ENCODE peak calls at places on chromosomes 4 and X, in five cellular contexts. A is RWPE2, C is left ventricle myocardium inferior, G is endothelial cell of umbilical vein, K is right atrium auricular region. X is an unnamed sample. For H3K4me1, the result is how much of the 10 kb centered on the place peaks cover.

GRCh38 chr4:142845293-142846070 is 619 bp downstream of the INPP4B start:
- DNase-seq in A (peak), K (no peak), G (peak), C (peak), X (peak)

GRCh38 chr4:184275766-184276165 is 58.1 kb upstream of the ENPP6 start:
- DNase-seq in K (no peak), A (no peak), G (no peak), C (no peak), X (no peak)

GRCh38 chr4:8689741-8690140 is 97.2 kb downstream of the CPZ start:
- DNase-seq in K (no peak), A (no peak), G (no peak), C (no peak), X (no peak)

GRCh38 chr4:7564242-7564641 is 129.5 kb upstream of the PSAPL1 start:
- DNase-seq in C (no peak), K (no peak), A (no peak), G (no peak), X (no peak)

GRCh38 chr4:54229631-54230478 is 762 bp downstream of the PDGFRA start:
- DNase-seq in A (peak), C (no peak), K (no peak), G (no peak), X (no peak)

GRCh38 chrX:65948103-65948502 is 91.8 kb downstream of the VSIG4 start:
- DNase-seq in K (no peak), C (no peak), G (no peak), A (no peak), X (no peak)

GRCh38 chr4:46389301-46389761 is 597 bp downstream of the GABRA2 start:
- DNase-seq in K (no peak), G (no peak), A (no peak), C (no peak), X (no peak)

GRCh38 chrX:13939741-13940597 is 89.7 kb downstream of the GEMIN8 start:
- DNase-seq in G (no peak), C (no peak), A (no peak), K (no peak), X (no peak)

GRCh38 chr4:13536607-13537006 is 7.7 kb downstream of the NKX3-2 start:
- DNase-seq in A (no peak), G (no peak), K (no peak), C (no peak), X (no peak)

GRCh38 chrX:267771-268261 is 13.4 kb upstream of the PLCXD1 start:
- DNase-seq in G (no peak), K (peak), A (peak), C (peak), X (peak)

GRCh38 chr4:163249042-163249441 is 82.4 kb upstream of the NAF1 start:
- DNase-seq in G (no peak), C (no peak), A (no peak), K (no peak), X (no peak)

GRCh38 chrX:100864967-100865366 is 9.2 kb downstream of the NOX1 start:
- DNase-seq in A (no peak), G (peak), C (no peak), K (no peak), X (peak)

GRCh38 chrX:119541188-119541587 is 24.0 kb downstream of the STEEP1 start:
- DNase-seq in A (no peak), G (peak), K (no peak), C (no peak), X (no peak)

GRCh38 chr4:7813674-7814073 is 126.0 kb downstream of the AFAP1 start:
- DNase-seq in A (no peak), G (peak), C (no peak), K (no peak), X (no peak)

GRCh38 chr4:99815597-99816011 is 1.0 kb upstream of the DAPP1 start:
- DNase-seq in A (peak), C (no peak), K (no peak), G (no peak), X (no peak)

GRCh38 chrX:78130396-78130795 is 9.1 kb downstream of the TAF9B start:
- DNase-seq in A (no peak), G (no peak), C (no peak), K (no peak), X (no peak)
- H3K4me1 ChIP-seq in A (under half), G (under half), C (under half), K (under half), X (under half)

GRCh38 chr4:137213372-137214173 is 318.7 kb downstream of the PCDH18 start:
- DNase-seq in K (no peak), C (no peak), G (no peak), A (no peak), X (no peak)

GRCh38 chr4:137212601-137213000 is 319.7 kb downstream of the PCDH18 start:
- DNase-seq in C (no peak), G (no peak), A (no peak), K (no peak), X (no peak)
- H3K27ac ChIP-seq in C (no peak), G (no peak), A (no peak), K (no peak), X (no peak)

DNA sequence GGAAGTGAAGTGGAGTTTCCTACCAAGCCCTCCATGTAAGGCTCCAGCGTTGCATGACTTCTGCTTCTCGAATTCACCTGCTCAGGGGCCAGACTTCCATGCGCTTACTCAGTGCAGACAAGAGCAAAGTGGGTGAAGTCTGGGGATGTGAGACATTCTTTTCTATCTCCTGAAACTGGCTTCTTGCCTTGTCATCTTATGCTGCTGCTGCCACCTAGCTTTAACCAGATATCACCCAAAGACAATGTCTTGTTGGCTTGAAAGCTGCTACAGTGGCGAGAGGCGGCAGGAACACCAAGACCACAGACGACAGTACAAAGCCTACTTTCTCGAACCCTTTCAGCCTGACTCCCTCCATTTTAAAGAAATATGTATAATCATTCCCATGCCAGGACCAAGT is 103.6 kb upstream of the ADGRG2 start:
- DNase-seq in A (no peak), C (no peak), G (no peak), K (no peak), X (no peak)
- TF ChIP-seq CTCF in A (peak), C (peak), G (no peak), K (no peak), X (no peak)

GRCh38 chrX:150293311-150294013 is 69.7 kb upstream of the MAMLD1 start:
- DNase-seq in A (no peak), C (no peak), K (no peak), G (no peak), X (no peak)
- H3K4me1 ChIP-seq in A (under half), C (under half), K (under half), G (under half), X (under half)